ENCODE peak calls at places on chromosomes 12 and 14, in nine cellular contexts. V is mesendoderm; W is midbrain; I is AG10803; A is effector memory CD8-positive, alpha-beta T cell; F is skeletal muscle cell; S is RCC 7860; H is NCI-H1436; E is esophagus squamous epithelium. G is an unnamed sample.
A peak's percentile ranks its signal among the peaks of the same experiment; 100 is the strongest.

GRCh38 chr14:104364830-104365229 is 214.7 kb upstream of the C14orf180 start:
- DNase-seq in V (no peak), W (no peak), I (no peak), A (no peak), F (no peak), S (no peak), H (no peak), E (no peak), G (no peak)

GRCh38 chr12:6241495-6241894 is 41.3 kb downstream of the CD9 start:
- DNase-seq in V (no peak), W (peak; percentile 7), I (no peak), A (no peak), F (no peak), S (no peak), H (no peak), E (no peak), G (no peak)

GRCh38 chr12:115228434-115228833 is 544.5 kb upstream of the TBX3 start:
- DNase-seq in V (no peak), W (no peak), I (no peak), A (no peak), F (no peak), S (no peak), H (no peak), E (no peak), G (no peak)

GRCh38 chr12:122889658-122890561 is 6.0 kb downstream of the VPS37B start:
- DNase-seq in V (no peak), W (no peak), I (no peak), A (no peak), F (no peak), S (no peak), H (no peak), E (no peak), G (no peak)

GRCh38 chr12:76470028-76470939 is 89.3 kb downstream of the OSBPL8 start:
- DNase-seq in V (peak; percentile 59), W (no peak), I (peak; percentile 84), A (no peak), F (peak; percentile 81), S (peak; percentile 72), H (no peak), E (no peak), G (peak; percentile 3)

GRCh38 chr12:2958432-2959193 is 584 bp upstream of the TEAD4 start:
- DNase-seq in V (peak; percentile 86), W (no peak), I (peak; percentile 77), A (no peak), F (no peak), S (peak; percentile 70), H (no peak), E (no peak), G (peak; percentile 84)

GRCh38 chr12:9319842-9320173 is 111.6 kb upstream of the PZP start:
- DNase-seq in V (no peak), W (no peak), I (no peak), A (no peak), F (no peak), S (no peak), H (no peak), E (no peak), G (no peak)

GRCh38 chr12:122081697-122082221 is 3.2 kb downstream of the MLXIP start:
- DNase-seq in V (no peak), W (peak; percentile 33), I (peak; percentile 80), A (peak; percentile 17), F (no peak), S (peak; percentile 15), H (no peak), E (no peak), G (peak; percentile 76)

GRCh38 chr12:92551853-92552397 is 150.9 kb upstream of the PLEKHG7 start:
- DNase-seq in V (peak; percentile 66), W (no peak), I (peak; percentile 34), A (no peak), F (no peak), S (peak; percentile 98), H (no peak), E (no peak), G (no peak)

GRCh38 chr12:54021432-54022013 is 6.7 kb upstream of the HOXC6 start:
- DNase-seq in V (peak; percentile 86), W (no peak), I (peak; percentile 66), A (no peak), F (no peak), S (no peak), H (no peak), E (no peak), G (peak; percentile 88)

GRCh38 chr12:72323881-72324280 is 51.7 kb downstream of the TRHDE start:
- DNase-seq in V (no peak), W (no peak), I (peak; percentile 47), A (no peak), F (no peak), S (no peak), H (no peak), E (no peak), G (no peak)

GRCh38 chr12:110934093-110934852 is 13.9 kb upstream of the MYL2 start:
- DNase-seq in V (peak; percentile 94), W (no peak), I (peak; percentile 13), A (no peak), F (no peak), S (no peak), H (no peak), E (no peak), G (no peak)

GRCh38 chr14:61179061-61179675 is 102.0 kb downstream of the TMEM30B start:
- DNase-seq in V (peak; percentile 23), W (no peak), I (peak; percentile 47), A (no peak), F (no peak), S (peak; percentile 81), H (no peak), E (no peak), G (no peak)

GRCh38 chr14:76352639-76353281 is 23.2 kb upstream of the ESRRB start:
- DNase-seq in V (peak; percentile 69), W (peak; percentile 43), I (peak; percentile 47), A (peak; percentile 22), F (peak; percentile 10), S (no peak), H (peak; percentile 10), E (no peak), G (peak; percentile 87)

GRCh38 chr14:89399594-89400068 is 17.4 kb downstream of the FOXN3 start:
- DNase-seq in V (peak; percentile 97), W (peak; percentile 26), I (peak; percentile 82), A (no peak), F (peak; percentile 49), S (peak; percentile 11), H (peak; percentile 8), E (no peak), G (peak; percentile 91)

GRCh38 chr14:101507306-101508150 is 53.8 kb upstream of the DIO3 start:
- DNase-seq in V (no peak), W (no peak), I (no peak), A (no peak), F (no peak), S (no peak), H (no peak), E (no peak), G (no peak)

GRCh38 chr12:120536064-120536791 is 2.1 kb downstream of the RNF10 start:
- DNase-seq in V (no peak), W (no peak), I (no peak), A (no peak), F (no peak), S (no peak), H (no peak), E (no peak), G (no peak)

G was measured in left kidney.